ENCODE peak calls at places on chromosomes 11 and 22, in nine cellular contexts. X is uterus, N is fibroblast of lung, A is tibial nerve, D is HCT116, H is astrocyte of the spinal cord, J is epithelial cell of esophagus, E is lower lobe of right lung, U is heart right ventricle. K is an unnamed sample.

GRCh38 chr11:20154381-20154780 is 5.9 kb downstream of the DBX1 start:
- DNase-seq in X (no peak), N (no peak), A (no peak), D (no peak), H (no peak), J (peak), E (no peak), U (no peak), K (no peak)

GRCh38 chr22:35539910-35540599 is 576 bp upstream of the RASD2 start:
- DNase-seq in X (peak), N (no peak), A (no peak), D (no peak), H (no peak), J (peak), E (peak), U (peak), K (no peak)

GRCh38 chr22:37166675-37167066 is 17.0 kb upstream of the IL2RB start:
- DNase-seq in X (peak), N (peak), A (peak), D (no peak), H (peak), J (peak), E (peak), U (peak), K (peak)

GRCh38 chr22:46368871-46369715 is 33.6 kb downstream of the TRMU start:
- DNase-seq in X (no peak), N (no peak), A (no peak), D (no peak), H (no peak), J (no peak), E (no peak), U (peak), K (no peak)

GRCh38 chr22:30286813-30287625 is 2.3 kb downstream of the CASTOR1 start:
- DNase-seq in X (peak), N (peak), A (no peak), D (no peak), H (peak), J (peak), E (peak), U (peak), K (peak)

GRCh38 chr11:93329936-93330445 is 551 bp upstream of the DEUP1 start:
- DNase-seq in X (no peak), N (peak), A (no peak), D (no peak), H (peak), J (no peak), E (no peak), U (no peak), K (no peak)

GRCh38 chr11:92916299-92916698 is 53.2 kb upstream of the MTNR1B start:
- DNase-seq in X (no peak), N (no peak), A (no peak), D (no peak), H (no peak), J (no peak), E (no peak), U (no peak), K (no peak)

GRCh38 chr11:69437001-69437875 is 44.2 kb upstream of the LINC01488 start:
- DNase-seq in X (no peak), N (no peak), A (no peak), D (no peak), H (peak), J (peak), E (peak), U (no peak), K (no peak)

GRCh38 chr22:35568751-35569725 is 28.4 kb downstream of the RASD2 start:
- DNase-seq in X (no peak), N (peak), A (no peak), D (no peak), H (peak), J (peak), E (no peak), U (no peak), K (peak)

GRCh38 chr11:62013266-62014157 is 46.1 kb upstream of the FTH1 start:
- DNase-seq in X (peak), N (no peak), A (no peak), D (no peak), H (no peak), J (peak), E (no peak), U (no peak), K (peak)

GRCh38 chr11:118415739-118416068 is 14.3 kb downstream of the ATP5MG start:
- DNase-seq in X (peak), N (peak), A (no peak), D (peak), H (peak), J (peak), E (no peak), U (no peak), K (peak)

GRCh38 chr11:134125507-134125906 is 56.6 kb downstream of the JAM3 start:
- DNase-seq in X (no peak), N (peak), A (no peak), D (no peak), H (peak), J (no peak), E (no peak), U (no peak), K (peak)

GRCh38 chr11:117559698-117560097 is 232.0 kb downstream of the CEP164 start:
- DNase-seq in X (no peak), N (no peak), A (no peak), D (no peak), H (no peak), J (no peak), E (no peak), U (no peak), K (no peak)

GRCh38 chr11:64558065-64558745 is 32.8 kb upstream of the SLC22A12 start:
- DNase-seq in X (no peak), N (no peak), A (no peak), D (no peak), H (no peak), J (no peak), E (no peak), U (no peak), K (no peak)

GRCh38 chr11:45169310-45170072 is 23.1 kb downstream of the PRDM11 start:
- DNase-seq in X (no peak), N (no peak), A (no peak), D (no peak), H (no peak), J (peak), E (no peak), U (no peak), K (no peak)

GRCh38 chr11:67354314-67355022 is 1.1 kb upstream of the POLD4 start:
- DNase-seq in X (peak), N (peak), A (no peak), D (peak), H (peak), J (peak), E (peak), U (peak), K (peak)

GRCh38 chr11:353315-353857 is 15.9 kb upstream of the B4GALNT4 start:
- DNase-seq in X (peak), N (peak), A (peak), D (no peak), H (peak), J (peak), E (peak), U (peak), K (peak)

GRCh38 chr11:36288442-36289225 is 590 bp downstream of the COMMD9 start:
- DNase-seq in X (no peak), N (no peak), A (no peak), D (no peak), H (no peak), J (no peak), E (no peak), U (no peak), K (peak)

GRCh38 chr11:15509082-15509481 is 394.4 kb downstream of the INSC start:
- DNase-seq in X (no peak), N (no peak), A (no peak), D (no peak), H (no peak), J (no peak), E (no peak), U (no peak), K (no peak)

GRCh38 chr11:33214187-33214586 is 43.0 kb upstream of the HIPK3 start:
- DNase-seq in X (no peak), N (no peak), A (no peak), D (no peak), H (peak), J (no peak), E (no peak), U (no peak), K (peak)

GRCh38 chr22:24420977-24421343 is 6.4 kb upstream of the ADORA2A start:
- DNase-seq in X (no peak), N (no peak), A (no peak), D (no peak), H (no peak), J (no peak), E (peak), U (no peak), K (no peak)

GRCh38 chr11:121104223-121104831 is 3.3 kb downstream of the TECTA start:
- DNase-seq in X (peak), N (no peak), A (no peak), D (no peak), H (no peak), J (no peak), E (no peak), U (peak), K (no peak)

GRCh38 chr11:2091786-2092463 is 47.3 kb downstream of the IGF2 start:
- DNase-seq in X (no peak), N (no peak), A (no peak), D (no peak), H (no peak), J (no peak), E (peak), U (no peak), K (no peak)

GRCh38 chr11:11703885-11704284 is 82.1 kb upstream of the GALNT18 start:
- DNase-seq in X (no peak), N (no peak), A (no peak), D (no peak), H (no peak), J (no peak), E (no peak), U (no peak), K (no peak)

GRCh38 chr11:2781413-2782274 is 81.8 kb upstream of the KCNQ1OT1 start:
- DNase-seq in X (peak), N (peak), A (no peak), D (no peak), H (peak), J (no peak), E (peak), U (peak), K (no peak)

GRCh38 chr11:76248210-76248609 is 41.9 kb upstream of the WNT11 start:
- DNase-seq in X (no peak), N (no peak), A (no peak), D (no peak), H (no peak), J (no peak), E (no peak), U (no peak), K (peak)

GRCh38 chr22:30195245-30196140 is 51.1 kb downstream of the LIF start:
- DNase-seq in X (peak), N (peak), A (peak), D (no peak), H (no peak), J (no peak), E (no peak), U (no peak), K (peak)

GRCh38 chr11:8081591-8082021 is 595 bp downstream of the TUB start:
- DNase-seq in X (no peak), N (peak), A (no peak), D (no peak), H (no peak), J (no peak), E (no peak), U (no peak), K (no peak)

GRCh38 chr22:31089101-31090100 is 8.3 kb downstream of the SMTN start:
- DNase-seq in X (peak), N (peak), A (no peak), D (no peak), H (peak), J (no peak), E (no peak), U (peak), K (peak)

GRCh38 chr11:11552688-11553087 is 69.1 kb downstream of the GALNT18 start:
- DNase-seq in X (no peak), N (no peak), A (no peak), D (no peak), H (no peak), J (peak), E (peak), U (no peak), K (no peak)

GRCh38 chr11:21564095-21564494 is 628.8 kb upstream of the ANO5 start:
- DNase-seq in X (no peak), N (no peak), A (no peak), D (no peak), H (no peak), J (no peak), E (no peak), U (no peak), K (no peak)

GRCh38 chr11:21564813-21565212 is 628.1 kb upstream of the ANO5 start:
- DNase-seq in X (no peak), N (no peak), A (no peak), D (no peak), H (no peak), J (no peak), E (no peak), U (no peak), K (no peak)

GRCh38 chr11:21565283-21565682 is 627.6 kb upstream of the ANO5 start:
- DNase-seq in X (no peak), N (no peak), A (no peak), D (no peak), H (no peak), J (no peak), E (no peak), U (no peak), K (no peak)

GRCh38 chr11:21567628-21568290 is 625.1 kb upstream of the ANO5 start:
- DNase-seq in X (no peak), N (no peak), A (no peak), D (no peak), H (no peak), J (peak), E (no peak), U (no peak), K (no peak)

DNA sequence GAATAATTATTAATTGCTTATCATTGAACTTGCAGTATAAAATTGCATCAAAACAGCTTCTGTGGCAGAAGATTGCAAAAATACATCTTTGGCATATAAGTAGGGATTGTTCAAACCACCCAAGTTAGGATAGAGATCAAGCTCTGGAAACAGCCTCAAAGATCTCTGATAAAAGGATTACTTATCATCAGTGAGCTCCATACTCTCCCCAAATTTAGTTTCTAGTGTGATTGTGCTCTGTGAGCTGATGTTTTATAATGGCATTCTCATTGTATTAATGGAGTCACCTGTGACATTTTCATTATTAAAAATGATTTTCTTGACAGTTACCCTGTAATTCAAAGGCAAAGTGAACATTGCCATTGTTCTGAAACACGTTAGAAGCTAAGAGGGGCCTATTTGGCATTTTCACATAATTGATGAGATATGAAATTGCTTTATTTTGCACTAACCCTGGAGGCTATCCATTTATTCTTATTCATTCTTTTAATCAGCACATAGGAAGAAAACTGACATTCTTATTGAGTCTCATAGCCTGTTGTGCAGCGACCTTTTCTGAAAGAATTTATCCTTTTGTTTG is 626.3 kb upstream of the ANO5 start:
- DNase-seq in X (no peak), N (no peak), A (no peak), D (no peak), H (no peak), J (no peak), E (no peak), U (no peak), K (no peak)
- H3K4me3 ChIP-seq in X (no peak), N (no peak), A (no peak), D (no peak), H (no peak), J (no peak), E (no peak), U (no peak), K (no peak)

GRCh38 chr11:65780770-65781151 is at the start of gene AP5B1:
- DNase-seq in X (no peak), N (peak), A (no peak), D (no peak), H (peak), J (peak), E (peak), U (peak), K (peak)
- TF ChIP-seq CTCF in X (peak), N (no peak), A (no peak), D (no peak), H (no peak), J (no peak), E (no peak), U (no peak), K (no peak)

DNA sequence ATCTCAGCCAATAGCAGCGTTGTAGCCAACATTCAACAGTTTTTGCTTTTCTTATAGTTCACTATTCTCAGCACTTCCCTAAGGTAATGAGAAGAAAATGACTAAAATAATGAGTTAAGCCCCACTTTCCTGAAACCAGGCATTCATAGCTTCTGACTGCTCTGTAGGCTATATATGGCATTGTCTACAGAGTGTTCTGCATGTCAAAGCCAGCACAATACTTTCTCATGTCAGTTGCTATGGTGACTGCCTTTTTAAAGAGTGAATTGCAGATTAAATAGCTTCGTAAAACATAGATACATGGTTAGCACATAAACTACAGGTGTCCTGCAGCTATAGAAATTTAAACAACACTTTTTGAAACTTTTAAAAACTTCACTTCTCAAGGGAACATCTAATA is 1256.1 kb upstream of the CNTN5 start:
- DNase-seq in X (no peak), N (no peak), A (no peak), D (no peak), H (no peak), J (no peak), E (no peak), U (no peak), K (peak)
- H3K4me3 ChIP-seq in X (no peak), N (no peak), A (no peak), D (no peak), H (no peak), J (no peak), E (no peak), U (no peak), K (no peak)

GRCh38 chr11:126965331-126965730 is 35.2 kb downstream of the KIRREL3 start:
- DNase-seq in X (no peak), N (no peak), A (no peak), D (no peak), H (no peak), J (no peak), E (no peak), U (no peak), K (no peak)

GRCh38 chr11:126968915-126969314 is 31.7 kb downstream of the KIRREL3 start:
- DNase-seq in X (no peak), N (no peak), A (no peak), D (no peak), H (no peak), J (no peak), E (no peak), U (no peak), K (no peak)

GRCh38 chr11:126971305-126971704 is 29.3 kb downstream of the KIRREL3 start:
- DNase-seq in X (no peak), N (no peak), A (no peak), D (no peak), H (no peak), J (no peak), E (no peak), U (no peak), K (no peak)

GRCh38 chr11:126973051-126973450 is 27.5 kb downstream of the KIRREL3 start:
- DNase-seq in X (no peak), N (no peak), A (no peak), D (no peak), H (no peak), J (no peak), E (no peak), U (no peak), K (no peak)

DNA sequence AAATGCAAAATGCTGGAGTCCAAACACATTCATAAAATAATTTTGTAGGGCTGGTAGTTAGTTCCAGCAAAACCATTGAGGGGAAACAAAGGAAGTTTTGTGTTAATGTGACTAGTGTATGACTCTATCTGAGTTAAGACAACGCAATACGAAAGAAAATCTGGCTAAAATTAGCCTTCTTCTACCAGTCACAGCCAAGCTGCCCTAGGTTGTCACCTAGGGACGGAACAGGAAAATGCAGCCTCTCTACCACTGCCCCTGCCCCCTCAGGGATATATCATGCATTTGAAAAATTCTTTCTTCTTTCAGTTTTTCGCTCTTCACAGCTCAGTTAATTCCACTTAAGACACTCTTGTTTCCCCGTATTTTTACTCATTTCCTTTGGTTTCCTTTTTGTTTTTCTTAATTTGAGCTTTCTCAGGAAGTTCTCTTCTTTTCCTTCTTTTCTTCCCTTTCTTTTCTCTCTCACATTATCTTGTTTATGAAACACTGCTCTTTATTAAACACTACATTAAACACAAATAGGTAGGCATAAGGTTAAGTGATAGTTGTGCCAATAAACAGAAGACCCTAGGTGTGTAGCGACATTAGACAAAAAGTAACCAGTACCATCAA is 30.6 kb downstream of the KIRREL3 start:
- DNase-seq in X (no peak), N (peak), A (no peak), D (no peak), H (peak), J (no peak), E (no peak), U (no peak), K (peak)
- TF ChIP-seq CTCF in X (no peak), N (peak), A (peak), D (no peak), H (peak), J (peak), E (peak), U (peak), K (peak)

GRCh38 chr22:49994361-49995058 is 18.1 kb downstream of the IL17REL start:
- DNase-seq in X (no peak), N (no peak), A (no peak), D (no peak), H (no peak), J (no peak), E (peak), U (no peak), K (no peak)
- H3K4me3 ChIP-seq in X (no peak), N (no peak), A (no peak), D (no peak), H (no peak), J (no peak), E (no peak), U (no peak), K (no peak)

GRCh38 chr11:95577716-95578460 is 211.7 kb downstream of the FAM76B start:
- DNase-seq in X (no peak), N (peak), A (no peak), D (no peak), H (peak), J (peak), E (no peak), U (no peak), K (peak)
- TF ChIP-seq CTCF in X (no peak), N (no peak), A (no peak), D (no peak), H (no peak), J (no peak), E (no peak), U (peak), K (no peak)